ENCODE peak calls at places on chromosomes 6 and 20, in four cellular contexts. X is H54, B is GM13977, P is amniotic stem cell. E is an unnamed sample.

GRCh38 chr6:10837692-10837996 is 695 bp downstream of the MAK start:
- DNase-seq in P (no peak), B (peak), X (peak), E (peak)

GRCh38 chr6:161041274-161041673 is 49.7 kb downstream of the MAP3K4 start:
- DNase-seq in B (no peak), P (no peak), X (no peak), E (no peak)

GRCh38 chr6:64812138-64812537 is 894.9 kb downstream of the EYS start:
- DNase-seq in X (no peak), P (no peak), B (no peak), E (no peak)

GRCh38 chr6:36285187-36285612 is 15.3 kb downstream of the PNPLA1 start:
- DNase-seq in X (no peak), P (no peak), B (no peak), E (no peak)

GRCh38 chr6:93468291-93468690 is 48.9 kb upstream of the EPHA7 start:
- DNase-seq in B (no peak), P (no peak), X (no peak), E (no peak)

GRCh38 chr6:20335872-20336271 is 65.8 kb upstream of the E2F3 start:
- DNase-seq in X (no peak), B (no peak), P (no peak), E (no peak)

GRCh38 chr20:2217857-2218529 is 77.8 kb upstream of the TGM3 start:
- DNase-seq in P (no peak), X (no peak), B (no peak), E (no peak)

GRCh38 chr6:168675375-168675774 is 234.4 kb downstream of the SMOC2 start:
- DNase-seq in X (no peak), P (no peak), B (no peak), E (no peak)

GRCh38 chr20:58390659-58391035 is 1.6 kb downstream of the VAPB start:
- DNase-seq in P (no peak), B (no peak), X (no peak), E (no peak)

GRCh38 chr6:48110436-48111142 is 408 bp downstream of the PTCHD4 start:
- DNase-seq in X (no peak), B (no peak), P (no peak), E (no peak)

GRCh38 chr6:22709804-22710203 is 140.4 kb downstream of the HDGFL1 start:
- DNase-seq in B (no peak), X (no peak), P (no peak), E (no peak)

GRCh38 chr20:51258582-51259175 is 235.8 kb upstream of the KCNG1 start:
- DNase-seq in B (no peak), P (no peak), X (no peak), E (peak)